ENCODE peak calls at places on chromosomes 1 and 21, in four cellular contexts. One of them, this sample, is unnamed. For H3K27me3, the result is how much of the 10 kb centered on the place peaks cover.

GRCh38 chr1:184929711-184930202 is 44.6 kb downstream of the NIBAN1 start:
- DNase-seq in fibroblast of lung: peak
- DNase-seq in neural progenitor cell: no peak
- DNase-seq in esophagus muscularis mucosa: no peak
- DNase-seq in this sample: no peak

GRCh38 chr1:111139234-111139955 is 498 bp downstream of the DRAM2 start:
- DNase-seq in fibroblast of lung: peak
- DNase-seq in neural progenitor cell: peak
- DNase-seq in esophagus muscularis mucosa: no peak
- DNase-seq in this sample: no peak

GRCh38 chr21:33022489-33022827 is 3.3 kb upstream of the OLIG2 start:
- DNase-seq in fibroblast of lung: no peak
- DNase-seq in neural progenitor cell: no peak
- DNase-seq in esophagus muscularis mucosa: no peak
- DNase-seq in this sample: no peak

GRCh38 chr21:29718081-29718815 is 221.5 kb downstream of the GRIK1 start:
- DNase-seq in fibroblast of lung: peak
- DNase-seq in neural progenitor cell: no peak
- DNase-seq in esophagus muscularis mucosa: no peak
- DNase-seq in this sample: no peak

GRCh38 chr1:8055973-8056372 is 29.9 kb upstream of the ERRFI1 start:
- DNase-seq in fibroblast of lung: peak
- DNase-seq in neural progenitor cell: no peak
- DNase-seq in esophagus muscularis mucosa: no peak
- DNase-seq in this sample: no peak

GRCh38 chr1:220239945-220240344 is 32.3 kb downstream of the RAB3GAP2 start:
- DNase-seq in fibroblast of lung: peak
- DNase-seq in neural progenitor cell: no peak
- DNase-seq in esophagus muscularis mucosa: no peak
- DNase-seq in this sample: no peak

GRCh38 chr21:46320331-46320801 is 3.3 kb downstream of the C21orf58 start:
- DNase-seq in fibroblast of lung: no peak
- DNase-seq in neural progenitor cell: no peak
- DNase-seq in esophagus muscularis mucosa: no peak
- DNase-seq in this sample: no peak

GRCh38 chr1:68994096-68994495 is 497.2 kb upstream of the DEPDC1 start:
- DNase-seq in fibroblast of lung: no peak
- DNase-seq in neural progenitor cell: no peak
- DNase-seq in esophagus muscularis mucosa: no peak
- DNase-seq in this sample: no peak

GRCh38 chr1:175844877-175845276 is 101.5 kb upstream of the TNR start:
- DNase-seq in fibroblast of lung: no peak
- DNase-seq in neural progenitor cell: no peak
- DNase-seq in esophagus muscularis mucosa: no peak
- DNase-seq in this sample: no peak

GRCh38 chr1:42983253-42983652 is 24.6 kb upstream of the SLC2A1 start:
- DNase-seq in fibroblast of lung: no peak
- DNase-seq in neural progenitor cell: no peak
- DNase-seq in esophagus muscularis mucosa: no peak
- DNase-seq in this sample: no peak

GRCh38 chr1:203592156-203592555 is 34.5 kb upstream of the ATP2B4 start:
- DNase-seq in fibroblast of lung: no peak
- DNase-seq in neural progenitor cell: peak
- DNase-seq in esophagus muscularis mucosa: no peak
- DNase-seq in this sample: no peak

GRCh38 chr1:152348447-152348846 is 11.4 kb downstream of the FLG2 start:
- DNase-seq in fibroblast of lung: no peak
- DNase-seq in neural progenitor cell: no peak
- DNase-seq in esophagus muscularis mucosa: no peak
- DNase-seq in this sample: no peak

GRCh38 chr1:232893481-232894313 is 56.7 kb upstream of the NTPCR start:
- DNase-seq in fibroblast of lung: no peak
- DNase-seq in neural progenitor cell: no peak
- DNase-seq in esophagus muscularis mucosa: no peak
- DNase-seq in this sample: no peak

GRCh38 chr1:33383974-33384767 is 46.7 kb downstream of the PHC2 start:
- DNase-seq in fibroblast of lung: peak
- DNase-seq in neural progenitor cell: no peak
- DNase-seq in esophagus muscularis mucosa: no peak
- DNase-seq in this sample: no peak

GRCh38 chr1:19809044-19809750 is 5.9 kb downstream of the RNF186 start:
- DNase-seq in fibroblast of lung: no peak
- DNase-seq in neural progenitor cell: peak
- DNase-seq in esophagus muscularis mucosa: no peak
- DNase-seq in this sample: no peak

GRCh38 chr1:18703041-18703621 is 72.5 kb downstream of the PAX7 start:
- DNase-seq in fibroblast of lung: no peak
- DNase-seq in neural progenitor cell: peak
- DNase-seq in esophagus muscularis mucosa: no peak
- DNase-seq in this sample: no peak

GRCh38 chr1:220786057-220786336 is 716 bp upstream of the MTARC1 start:
- DNase-seq in fibroblast of lung: no peak
- DNase-seq in neural progenitor cell: no peak
- DNase-seq in esophagus muscularis mucosa: no peak
- DNase-seq in this sample: no peak

GRCh38 chr1:3668585-3669300 is 16.4 kb downstream of the TP73 start:
- DNase-seq in fibroblast of lung: peak
- DNase-seq in neural progenitor cell: no peak
- DNase-seq in esophagus muscularis mucosa: no peak
- DNase-seq in this sample: no peak

GRCh38 chr1:100861379-100861778 is 33.3 kb downstream of the EXTL2 start:
- DNase-seq in fibroblast of lung: peak
- DNase-seq in neural progenitor cell: no peak
- DNase-seq in esophagus muscularis mucosa: no peak
- DNase-seq in this sample: no peak

GRCh38 chr1:3106216-3106615 is 37.2 kb downstream of the PRDM16 start:
- DNase-seq in fibroblast of lung: no peak
- DNase-seq in neural progenitor cell: no peak
- DNase-seq in esophagus muscularis mucosa: no peak
- DNase-seq in this sample: no peak

GRCh38 chr21:19603011-19603593 is 1199.5 kb upstream of the TMPRSS15 start:
- DNase-seq in fibroblast of lung: no peak
- DNase-seq in neural progenitor cell: no peak
- DNase-seq in esophagus muscularis mucosa: no peak
- DNase-seq in this sample: no peak

GRCh38 chr1:53001128-53001527 is 60.9 kb upstream of the PODN start:
- DNase-seq in fibroblast of lung: no peak
- DNase-seq in neural progenitor cell: no peak
- DNase-seq in esophagus muscularis mucosa: no peak
- DNase-seq in this sample: no peak

GRCh38 chr1:236140705-236141446 is 1.5 kb upstream of the GPR137B start:
- DNase-seq in fibroblast of lung: no peak
- DNase-seq in neural progenitor cell: no peak
- DNase-seq in esophagus muscularis mucosa: no peak
- DNase-seq in this sample: no peak

GRCh38 chr21:27681038-27681437 is 714.1 kb upstream of the ADAMTS5 start:
- DNase-seq in fibroblast of lung: peak
- DNase-seq in neural progenitor cell: no peak
- DNase-seq in esophagus muscularis mucosa: no peak
- DNase-seq in this sample: no peak

GRCh38 chr1:1325288-1326074 is 879 bp downstream of the CPTP start:
- DNase-seq in fibroblast of lung: no peak
- DNase-seq in neural progenitor cell: no peak
- DNase-seq in esophagus muscularis mucosa: no peak
- DNase-seq in this sample: no peak

GRCh38 chr21:14685568-14685967 is 139.5 kb upstream of the SAMSN1 start:
- DNase-seq in fibroblast of lung: no peak
- DNase-seq in neural progenitor cell: no peak
- DNase-seq in esophagus muscularis mucosa: no peak
- DNase-seq in this sample: peak

GRCh38 chr1:231172411-231172810 is 10.6 kb downstream of the TRIM67 start:
- DNase-seq in fibroblast of lung: no peak
- DNase-seq in neural progenitor cell: no peak
- DNase-seq in esophagus muscularis mucosa: no peak
- DNase-seq in this sample: no peak

GRCh38 chr1:162144268-162144667 is 74.8 kb downstream of the NOS1AP start:
- DNase-seq in fibroblast of lung: no peak
- DNase-seq in neural progenitor cell: no peak
- DNase-seq in esophagus muscularis mucosa: no peak
- DNase-seq in this sample: no peak

GRCh38 chr1:162144853-162145252 is 75.4 kb downstream of the NOS1AP start:
- DNase-seq in fibroblast of lung: no peak
- DNase-seq in neural progenitor cell: peak
- DNase-seq in esophagus muscularis mucosa: peak
- DNase-seq in this sample: no peak

GRCh38 chr1:162147760-162148159 is 78.3 kb downstream of the NOS1AP start:
- DNase-seq in fibroblast of lung: no peak
- DNase-seq in neural progenitor cell: peak
- DNase-seq in esophagus muscularis mucosa: no peak
- DNase-seq in this sample: no peak

GRCh38 chr1:162145280-162145965 is 75.9 kb downstream of the NOS1AP start:
- DNase-seq in fibroblast of lung: peak
- DNase-seq in neural progenitor cell: peak
- DNase-seq in esophagus muscularis mucosa: peak
- DNase-seq in this sample: no peak

DNA sequence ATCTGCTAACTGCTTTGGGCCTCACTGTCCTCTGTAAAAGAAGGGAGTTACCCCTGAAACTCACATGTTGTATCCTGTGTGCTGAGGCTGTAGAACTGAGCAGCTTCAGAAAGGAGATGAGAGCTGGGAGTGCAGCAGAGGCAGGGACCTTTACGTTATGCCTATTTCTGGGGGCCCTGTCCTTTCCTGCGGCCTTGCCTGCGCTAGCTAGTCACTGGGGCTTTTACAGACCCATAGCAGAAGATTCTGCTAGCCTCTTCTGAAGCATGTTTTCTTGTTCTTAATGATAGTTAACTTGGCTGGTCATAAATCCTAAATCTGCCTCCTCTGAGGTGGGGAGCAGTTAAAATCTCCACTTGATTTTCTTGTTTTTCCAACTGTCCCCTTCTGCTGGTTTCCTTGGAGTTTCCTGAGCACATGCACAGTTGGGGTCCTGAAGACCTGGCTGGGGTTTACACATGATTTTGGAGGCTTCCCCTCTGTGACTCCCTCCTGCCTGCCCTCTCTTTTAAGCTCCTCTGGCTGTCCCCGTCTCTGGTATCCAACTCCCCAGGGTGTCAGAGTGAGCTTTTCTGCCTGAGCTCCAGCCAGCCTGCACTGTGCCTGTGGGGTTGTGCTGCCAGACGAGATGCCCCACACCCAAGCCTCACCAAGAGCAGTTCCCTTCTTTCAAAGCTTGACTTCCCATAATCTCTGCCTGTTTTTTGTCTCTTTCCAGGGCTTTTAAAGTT is 76.6 kb downstream of the NOS1AP start:
- DNase-seq in fibroblast of lung: no peak
- DNase-seq in neural progenitor cell: peak
- DNase-seq in esophagus muscularis mucosa: no peak
- DNase-seq in this sample: no peak
- H3K4me3 ChIP-seq in fibroblast of lung: no peak
- H3K4me3 ChIP-seq in neural progenitor cell: peak
- H3K4me3 ChIP-seq in esophagus muscularis mucosa: no peak
- H3K4me3 ChIP-seq in this sample: no peak

GRCh38 chr1:108780937-108781574 is 34.6 kb downstream of the STXBP3 start:
- DNase-seq in fibroblast of lung: no peak
- DNase-seq in neural progenitor cell: no peak
- DNase-seq in esophagus muscularis mucosa: no peak
- DNase-seq in this sample: no peak

GRCh38 chr1:108779455-108779854 is 33.0 kb downstream of the STXBP3 start:
- DNase-seq in fibroblast of lung: no peak
- DNase-seq in neural progenitor cell: no peak
- DNase-seq in esophagus muscularis mucosa: no peak
- DNase-seq in this sample: no peak

DNA sequence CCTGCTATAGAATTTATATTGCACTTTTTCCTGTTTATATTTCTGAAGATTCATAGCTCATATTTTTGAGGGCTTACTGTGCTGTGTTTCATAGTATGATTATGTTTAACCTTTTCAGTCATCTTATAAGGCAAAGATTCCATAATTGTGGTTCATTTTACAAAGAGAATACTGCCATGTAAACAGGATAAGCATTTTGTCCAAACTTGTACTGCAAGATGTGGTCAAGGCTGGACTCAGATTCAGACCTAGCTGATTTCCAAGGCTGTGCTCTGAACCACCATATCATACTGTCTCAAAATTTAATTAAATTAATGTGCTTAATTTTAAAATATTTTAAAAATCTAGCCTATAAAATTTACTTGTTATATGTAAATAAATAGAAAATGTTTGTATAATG is 31.4 kb downstream of the STXBP3 start:
- DNase-seq in fibroblast of lung: no peak
- DNase-seq in neural progenitor cell: no peak
- DNase-seq in esophagus muscularis mucosa: no peak
- DNase-seq in this sample: no peak
- TF ChIP-seq CTCF in fibroblast of lung: no peak
- TF ChIP-seq CTCF in neural progenitor cell: no peak
- TF ChIP-seq CTCF in esophagus muscularis mucosa: no peak
- TF ChIP-seq CTCF in this sample: no peak

DNA sequence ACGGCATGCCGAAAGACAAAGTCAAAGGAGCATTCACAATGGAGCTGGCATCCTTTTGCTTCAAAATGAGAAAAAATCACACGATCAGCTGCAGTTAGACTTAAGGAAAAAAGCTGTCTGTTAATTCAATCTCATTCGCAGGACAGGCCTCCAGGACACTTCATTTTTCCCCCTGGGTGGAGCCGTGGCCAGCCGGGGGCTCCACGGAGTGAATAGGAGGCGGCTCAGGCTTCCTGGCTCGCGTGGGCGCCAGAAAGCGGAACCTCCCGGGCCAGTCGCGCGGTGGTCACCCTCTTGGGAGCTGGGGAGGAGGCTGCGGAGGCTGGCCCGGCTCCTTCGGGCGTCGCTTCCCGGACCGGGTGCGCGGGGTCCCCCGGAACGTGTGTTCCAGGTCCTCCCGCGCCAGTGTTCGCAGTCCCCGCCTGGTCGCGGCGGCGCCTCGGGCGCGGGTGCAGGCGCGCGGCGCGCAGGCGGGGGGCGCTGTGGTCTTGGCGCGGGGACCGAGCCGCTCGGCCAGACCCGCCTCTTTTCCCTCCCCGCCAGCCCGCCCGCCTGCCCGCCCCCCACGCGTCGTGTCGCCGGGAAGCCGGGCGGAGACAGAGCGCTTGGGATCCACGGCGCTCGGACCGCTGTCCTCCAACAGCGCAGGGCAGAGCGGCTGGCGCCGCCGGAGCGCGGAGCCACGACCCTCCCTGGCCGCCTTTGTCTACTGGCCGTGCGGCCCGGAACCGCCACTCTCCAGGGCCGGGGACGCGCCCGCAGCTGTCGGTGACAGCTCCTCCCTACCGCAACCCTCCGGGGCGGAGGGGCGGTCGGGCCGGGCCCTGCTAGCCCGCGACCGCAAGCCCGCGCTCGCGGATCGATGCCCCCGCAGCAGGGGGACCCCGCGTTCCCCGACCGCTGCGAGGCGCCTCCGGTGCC is at the start of gene RHOU:
- DNase-seq in fibroblast of lung: peak
- DNase-seq in neural progenitor cell: peak
- DNase-seq in esophagus muscularis mucosa: peak
- DNase-seq in this sample: peak
- H3K27me3 ChIP-seq in fibroblast of lung: under half
- H3K27me3 ChIP-seq in neural progenitor cell: under half
- H3K27me3 ChIP-seq in esophagus muscularis mucosa: under half
- H3K27me3 ChIP-seq in this sample: under half

DNA sequence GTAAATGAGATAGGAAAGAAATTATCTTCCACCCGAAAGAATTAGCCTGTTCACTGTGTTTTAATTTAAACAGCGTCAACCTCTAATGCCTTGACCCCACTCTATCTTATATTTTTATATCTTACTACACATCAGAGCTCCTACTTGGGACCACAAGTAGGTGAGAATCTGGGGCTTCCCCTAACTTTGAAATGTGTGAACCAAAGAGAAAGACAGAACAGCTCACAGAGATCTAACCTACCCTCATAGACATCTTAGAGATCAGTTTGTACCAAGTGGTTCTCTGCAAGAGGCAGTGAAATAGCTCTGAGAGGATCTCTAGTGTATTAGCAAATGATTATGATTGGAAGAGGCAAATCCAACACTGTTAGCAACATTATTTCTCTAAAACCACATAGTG is 31.0 kb upstream of the IFI16 start:
- DNase-seq in fibroblast of lung: no peak
- DNase-seq in neural progenitor cell: no peak
- DNase-seq in esophagus muscularis mucosa: no peak
- DNase-seq in this sample: no peak
- H3K4me3 ChIP-seq in fibroblast of lung: no peak
- H3K4me3 ChIP-seq in neural progenitor cell: no peak
- H3K4me3 ChIP-seq in esophagus muscularis mucosa: no peak
- H3K4me3 ChIP-seq in this sample: no peak